ENCODE peak calls at places on chromosomes 3 and 15, in five cellular contexts. One of them, this sample, is unnamed.

GRCh38 chr15:70152070-70152480 is 54.4 kb upstream of the TLE3 start:
- DNase-seq in T-helper 2 cell treated with Interferon-gamma antibody and Interleukin-4, amounts not matched to agents 5 μg/mL and 100 μg/mL, for 36 hours: no peak
- DNase-seq in CD4-positive, CD25-positive, alpha-beta regulatory T cell: no peak
- DNase-seq in stimulated activated CD4-positive, alpha-beta T cell treated with anti-CD3 and anti-CD28 coated beads, TNF-alpha, amount 100 ng/mL, for 1 hour: no peak
- DNase-seq in G401: peak; percentile 66
- DNase-seq in this sample: no peak

GRCh38 chr3:12929801-12930200 is 88.4 kb upstream of the RPL32 start:
- DNase-seq in T-helper 2 cell treated with Interferon-gamma antibody and Interleukin-4, amounts not matched to agents 5 μg/mL and 100 μg/mL, for 36 hours: no peak
- DNase-seq in stimulated activated CD4-positive, alpha-beta T cell treated with anti-CD3 and anti-CD28 coated beads, TNF-alpha, amount 100 ng/mL, for 1 hour: no peak
- DNase-seq in G401: no peak
- DNase-seq in CD4-positive, CD25-positive, alpha-beta regulatory T cell: no peak
- DNase-seq in this sample: no peak

GRCh38 chr3:22371592-22372291 is 620.7 kb upstream of the ZNF385D start:
- DNase-seq in stimulated activated CD4-positive, alpha-beta T cell treated with anti-CD3 and anti-CD28 coated beads, TNF-alpha, amount 100 ng/mL, for 1 hour: no peak
- DNase-seq in G401: peak; percentile 71
- DNase-seq in T-helper 2 cell treated with Interferon-gamma antibody and Interleukin-4, amounts not matched to agents 5 μg/mL and 100 μg/mL, for 36 hours: no peak
- DNase-seq in CD4-positive, CD25-positive, alpha-beta regulatory T cell: no peak
- DNase-seq in this sample: no peak

GRCh38 chr15:28017423-28017924 is 81.6 kb downstream of the OCA2 start:
- DNase-seq in CD4-positive, CD25-positive, alpha-beta regulatory T cell: no peak
- DNase-seq in G401: peak; percentile 56
- DNase-seq in stimulated activated CD4-positive, alpha-beta T cell treated with anti-CD3 and anti-CD28 coated beads, TNF-alpha, amount 100 ng/mL, for 1 hour: no peak
- DNase-seq in T-helper 2 cell treated with Interferon-gamma antibody and Interleukin-4, amounts not matched to agents 5 μg/mL and 100 μg/mL, for 36 hours: no peak
- DNase-seq in this sample: no peak

GRCh38 chr15:73685561-73685960 is 1.4 kb downstream of the CD276 start:
- DNase-seq in G401: peak; percentile 19
- DNase-seq in stimulated activated CD4-positive, alpha-beta T cell treated with anti-CD3 and anti-CD28 coated beads, TNF-alpha, amount 100 ng/mL, for 1 hour: no peak
- DNase-seq in T-helper 2 cell treated with Interferon-gamma antibody and Interleukin-4, amounts not matched to agents 5 μg/mL and 100 μg/mL, for 36 hours: no peak
- DNase-seq in CD4-positive, CD25-positive, alpha-beta regulatory T cell: no peak
- DNase-seq in this sample: no peak

GRCh38 chr3:100245146-100245545 is 15.6 kb upstream of the TBC1D23 start:
- DNase-seq in stimulated activated CD4-positive, alpha-beta T cell treated with anti-CD3 and anti-CD28 coated beads, TNF-alpha, amount 100 ng/mL, for 1 hour: no peak
- DNase-seq in CD4-positive, CD25-positive, alpha-beta regulatory T cell: no peak
- DNase-seq in G401: no peak
- DNase-seq in T-helper 2 cell treated with Interferon-gamma antibody and Interleukin-4, amounts not matched to agents 5 μg/mL and 100 μg/mL, for 36 hours: no peak
- DNase-seq in this sample: no peak

GRCh38 chr3:121574449-121574848 is 6.7 kb downstream of the ARGFX start:
- DNase-seq in CD4-positive, CD25-positive, alpha-beta regulatory T cell: no peak
- DNase-seq in T-helper 2 cell treated with Interferon-gamma antibody and Interleukin-4, amounts not matched to agents 5 μg/mL and 100 μg/mL, for 36 hours: no peak
- DNase-seq in G401: no peak
- DNase-seq in stimulated activated CD4-positive, alpha-beta T cell treated with anti-CD3 and anti-CD28 coated beads, TNF-alpha, amount 100 ng/mL, for 1 hour: no peak
- DNase-seq in this sample: no peak

GRCh38 chr15:52241489-52241888 is 50.3 kb upstream of the GNB5 start:
- DNase-seq in G401: no peak
- DNase-seq in T-helper 2 cell treated with Interferon-gamma antibody and Interleukin-4, amounts not matched to agents 5 μg/mL and 100 μg/mL, for 36 hours: no peak
- DNase-seq in stimulated activated CD4-positive, alpha-beta T cell treated with anti-CD3 and anti-CD28 coated beads, TNF-alpha, amount 100 ng/mL, for 1 hour: no peak
- DNase-seq in CD4-positive, CD25-positive, alpha-beta regulatory T cell: no peak
- DNase-seq in this sample: no peak

GRCh38 chr15:29103825-29104565 is 165.6 kb downstream of the NSMCE3 start:
- DNase-seq in G401: peak; percentile 77
- DNase-seq in stimulated activated CD4-positive, alpha-beta T cell treated with anti-CD3 and anti-CD28 coated beads, TNF-alpha, amount 100 ng/mL, for 1 hour: peak; percentile 53
- DNase-seq in T-helper 2 cell treated with Interferon-gamma antibody and Interleukin-4, amounts not matched to agents 5 μg/mL and 100 μg/mL, for 36 hours: peak; percentile 60
- DNase-seq in CD4-positive, CD25-positive, alpha-beta regulatory T cell: no peak
- DNase-seq in this sample: peak; percentile 16

GRCh38 chr3:190557311-190557710 is 43.4 kb downstream of the IL1RAP start:
- DNase-seq in stimulated activated CD4-positive, alpha-beta T cell treated with anti-CD3 and anti-CD28 coated beads, TNF-alpha, amount 100 ng/mL, for 1 hour: no peak
- DNase-seq in CD4-positive, CD25-positive, alpha-beta regulatory T cell: no peak
- DNase-seq in T-helper 2 cell treated with Interferon-gamma antibody and Interleukin-4, amounts not matched to agents 5 μg/mL and 100 μg/mL, for 36 hours: no peak
- DNase-seq in G401: no peak
- DNase-seq in this sample: no peak

GRCh38 chr3:160027541-160028195 is 39.0 kb downstream of the IL12A start:
- DNase-seq in G401: no peak
- DNase-seq in CD4-positive, CD25-positive, alpha-beta regulatory T cell: no peak
- DNase-seq in T-helper 2 cell treated with Interferon-gamma antibody and Interleukin-4, amounts not matched to agents 5 μg/mL and 100 μg/mL, for 36 hours: peak; percentile 58
- DNase-seq in stimulated activated CD4-positive, alpha-beta T cell treated with anti-CD3 and anti-CD28 coated beads, TNF-alpha, amount 100 ng/mL, for 1 hour: no peak
- DNase-seq in this sample: no peak

GRCh38 chr3:184542577-184542976 is 19.0 kb upstream of the EPHB3 start:
- DNase-seq in G401: no peak
- DNase-seq in stimulated activated CD4-positive, alpha-beta T cell treated with anti-CD3 and anti-CD28 coated beads, TNF-alpha, amount 100 ng/mL, for 1 hour: no peak
- DNase-seq in T-helper 2 cell treated with Interferon-gamma antibody and Interleukin-4, amounts not matched to agents 5 μg/mL and 100 μg/mL, for 36 hours: no peak
- DNase-seq in CD4-positive, CD25-positive, alpha-beta regulatory T cell: no peak
- DNase-seq in this sample: no peak

GRCh38 chr3:141336672-141337522 is 31.4 kb upstream of the ZBTB38 start:
- DNase-seq in T-helper 2 cell treated with Interferon-gamma antibody and Interleukin-4, amounts not matched to agents 5 μg/mL and 100 μg/mL, for 36 hours: no peak
- DNase-seq in G401: no peak
- DNase-seq in stimulated activated CD4-positive, alpha-beta T cell treated with anti-CD3 and anti-CD28 coated beads, TNF-alpha, amount 100 ng/mL, for 1 hour: no peak
- DNase-seq in CD4-positive, CD25-positive, alpha-beta regulatory T cell: no peak
- DNase-seq in this sample: no peak

GRCh38 chr3:184366619-184367321 is 5.3 kb downstream of the POLR2H start:
- DNase-seq in stimulated activated CD4-positive, alpha-beta T cell treated with anti-CD3 and anti-CD28 coated beads, TNF-alpha, amount 100 ng/mL, for 1 hour: no peak
- DNase-seq in CD4-positive, CD25-positive, alpha-beta regulatory T cell: no peak
- DNase-seq in T-helper 2 cell treated with Interferon-gamma antibody and Interleukin-4, amounts not matched to agents 5 μg/mL and 100 μg/mL, for 36 hours: no peak
- DNase-seq in G401: no peak
- DNase-seq in this sample: no peak

GRCh38 chr3:179716811-179717210 is 64.0 kb downstream of the USP13 start:
- DNase-seq in CD4-positive, CD25-positive, alpha-beta regulatory T cell: no peak
- DNase-seq in stimulated activated CD4-positive, alpha-beta T cell treated with anti-CD3 and anti-CD28 coated beads, TNF-alpha, amount 100 ng/mL, for 1 hour: no peak
- DNase-seq in G401: no peak
- DNase-seq in T-helper 2 cell treated with Interferon-gamma antibody and Interleukin-4, amounts not matched to agents 5 μg/mL and 100 μg/mL, for 36 hours: no peak
- DNase-seq in this sample: no peak

GRCh38 chr15:66844041-66844746 is 142.2 kb downstream of the SMAD6 start:
- DNase-seq in T-helper 2 cell treated with Interferon-gamma antibody and Interleukin-4, amounts not matched to agents 5 μg/mL and 100 μg/mL, for 36 hours: no peak
- DNase-seq in CD4-positive, CD25-positive, alpha-beta regulatory T cell: no peak
- DNase-seq in G401: no peak
- DNase-seq in stimulated activated CD4-positive, alpha-beta T cell treated with anti-CD3 and anti-CD28 coated beads, TNF-alpha, amount 100 ng/mL, for 1 hour: no peak
- DNase-seq in this sample: no peak

GRCh38 chr3:150376001-150376848 is 31.9 kb upstream of the TSC22D2 start:
- DNase-seq in G401: peak; percentile 7
- DNase-seq in CD4-positive, CD25-positive, alpha-beta regulatory T cell: no peak
- DNase-seq in stimulated activated CD4-positive, alpha-beta T cell treated with anti-CD3 and anti-CD28 coated beads, TNF-alpha, amount 100 ng/mL, for 1 hour: no peak
- DNase-seq in T-helper 2 cell treated with Interferon-gamma antibody and Interleukin-4, amounts not matched to agents 5 μg/mL and 100 μg/mL, for 36 hours: no peak
- DNase-seq in this sample: no peak

GRCh38 chr3:53080612-53081205 is 34.8 kb upstream of the SFMBT1 start:
- DNase-seq in CD4-positive, CD25-positive, alpha-beta regulatory T cell: no peak
- DNase-seq in stimulated activated CD4-positive, alpha-beta T cell treated with anti-CD3 and anti-CD28 coated beads, TNF-alpha, amount 100 ng/mL, for 1 hour: no peak
- DNase-seq in G401: no peak
- DNase-seq in T-helper 2 cell treated with Interferon-gamma antibody and Interleukin-4, amounts not matched to agents 5 μg/mL and 100 μg/mL, for 36 hours: no peak
- DNase-seq in this sample: no peak

GRCh38 chr15:51227967-51228783 is 110.2 kb downstream of the CYP19A1 start:
- DNase-seq in G401: no peak
- DNase-seq in stimulated activated CD4-positive, alpha-beta T cell treated with anti-CD3 and anti-CD28 coated beads, TNF-alpha, amount 100 ng/mL, for 1 hour: no peak
- DNase-seq in CD4-positive, CD25-positive, alpha-beta regulatory T cell: no peak
- DNase-seq in T-helper 2 cell treated with Interferon-gamma antibody and Interleukin-4, amounts not matched to agents 5 μg/mL and 100 μg/mL, for 36 hours: peak; percentile 71
- DNase-seq in this sample: no peak

GRCh38 chr3:48516571-48516970 is 12.6 kb upstream of the SHISA5 start:
- DNase-seq in T-helper 2 cell treated with Interferon-gamma antibody and Interleukin-4, amounts not matched to agents 5 μg/mL and 100 μg/mL, for 36 hours: no peak
- DNase-seq in G401: no peak
- DNase-seq in CD4-positive, CD25-positive, alpha-beta regulatory T cell: no peak
- DNase-seq in stimulated activated CD4-positive, alpha-beta T cell treated with anti-CD3 and anti-CD28 coated beads, TNF-alpha, amount 100 ng/mL, for 1 hour: no peak
- DNase-seq in this sample: no peak

GRCh38 chr15:72319360-72319984 is 485 bp downstream of the CELF6 start:
- DNase-seq in CD4-positive, CD25-positive, alpha-beta regulatory T cell: peak; percentile 43
- DNase-seq in stimulated activated CD4-positive, alpha-beta T cell treated with anti-CD3 and anti-CD28 coated beads, TNF-alpha, amount 100 ng/mL, for 1 hour: peak; percentile 19
- DNase-seq in T-helper 2 cell treated with Interferon-gamma antibody and Interleukin-4, amounts not matched to agents 5 μg/mL and 100 μg/mL, for 36 hours: peak; percentile 59
- DNase-seq in G401: peak; percentile 25
- DNase-seq in this sample: peak; percentile 25

GRCh38 chr3:53935283-53935901 is 43.7 kb upstream of the SELENOK start:
- DNase-seq in T-helper 2 cell treated with Interferon-gamma antibody and Interleukin-4, amounts not matched to agents 5 μg/mL and 100 μg/mL, for 36 hours: no peak
- DNase-seq in G401: no peak
- DNase-seq in stimulated activated CD4-positive, alpha-beta T cell treated with anti-CD3 and anti-CD28 coated beads, TNF-alpha, amount 100 ng/mL, for 1 hour: no peak
- DNase-seq in CD4-positive, CD25-positive, alpha-beta regulatory T cell: no peak
- DNase-seq in this sample: no peak

GRCh38 chr3:48709051-48709461 is 8.0 kb downstream of the IP6K2 start:
- DNase-seq in stimulated activated CD4-positive, alpha-beta T cell treated with anti-CD3 and anti-CD28 coated beads, TNF-alpha, amount 100 ng/mL, for 1 hour: no peak
- DNase-seq in CD4-positive, CD25-positive, alpha-beta regulatory T cell: no peak
- DNase-seq in T-helper 2 cell treated with Interferon-gamma antibody and Interleukin-4, amounts not matched to agents 5 μg/mL and 100 μg/mL, for 36 hours: no peak
- DNase-seq in G401: peak; percentile 34
- DNase-seq in this sample: no peak

GRCh38 chr3:153768559-153769469 is 352.4 kb upstream of the ARHGEF26 start:
- DNase-seq in stimulated activated CD4-positive, alpha-beta T cell treated with anti-CD3 and anti-CD28 coated beads, TNF-alpha, amount 100 ng/mL, for 1 hour: peak; percentile 7
- DNase-seq in CD4-positive, CD25-positive, alpha-beta regulatory T cell: peak; percentile 18
- DNase-seq in T-helper 2 cell treated with Interferon-gamma antibody and Interleukin-4, amounts not matched to agents 5 μg/mL and 100 μg/mL, for 36 hours: peak; percentile 26
- DNase-seq in G401: no peak
- DNase-seq in this sample: peak; percentile 24